ENCODE peak calls at places on chromosomes 4 and X, in four cellular contexts. Y, J, B and M are unnamed samples.

GRCh38 chr4:47830263-47831025 is 7.4 kb downstream of the CORIN start:
- DNase-seq in Y (no peak), J (no peak), B (no peak), M (no peak)

GRCh38 chr4:7270121-7270520 is 77.8 kb downstream of the SORCS2 start:
- DNase-seq in Y (no peak), J (no peak), B (no peak), M (no peak)

GRCh38 chrX:39767446-39767845 is 330.3 kb downstream of the BCOR start:
- DNase-seq in Y (no peak), J (no peak), B (no peak), M (no peak)

GRCh38 chr4:125319311-125319710 is 4.6 kb downstream of the FAT4 start:
- DNase-seq in Y (no peak), J (no peak), B (no peak), M (no peak)

GRCh38 chrX:45035071-45035470 is 162.1 kb downstream of the KDM6A start:
- DNase-seq in Y (no peak), J (no peak), B (no peak), M (no peak)

GRCh38 chr4:133124746-133125145 is 24.3 kb upstream of the PCDH10 start:
- DNase-seq in Y (no peak), J (no peak), B (no peak), M (no peak)

GRCh38 chr4:78720994-78721677 is 55.0 kb upstream of the BMP2K start:
- DNase-seq in Y (no peak), J (no peak), B (no peak), M (no peak)

GRCh38 chr4:142347241-142347640 is 498.9 kb downstream of the INPP4B start:
- DNase-seq in Y (peak), J (no peak), B (no peak), M (no peak)

GRCh38 chrX:135707880-135708279 is 5.6 kb upstream of the CT45A1 start:
- DNase-seq in Y (peak), J (peak), B (no peak), M (no peak)

GRCh38 chr4:23582671-23583070 is 307.2 kb downstream of the PPARGC1A start:
- DNase-seq in Y (no peak), J (no peak), B (no peak), M (no peak)

GRCh38 chr4:48044298-48044697 is 27.7 kb downstream of the NIPAL1 start:
- DNase-seq in Y (no peak), J (no peak), B (no peak), M (no peak)

GRCh38 chr4:109009909-109010308 is 247.1 kb upstream of the ETNPPL start:
- DNase-seq in Y (no peak), J (no peak), B (peak), M (no peak)

GRCh38 chr4:81030617-81031388 is at the start of gene BMP3:
- DNase-seq in Y (peak), J (no peak), B (no peak), M (no peak)

GRCh38 chrX:38260231-38260630 is 39.6 kb upstream of the SRPX start:
- DNase-seq in Y (peak), J (peak), B (no peak), M (no peak)

GRCh38 chr4:184322328-184323025 is 104.8 kb upstream of the ENPP6 start:
- DNase-seq in Y (no peak), J (no peak), B (no peak), M (no peak)

GRCh38 chr4:2432991-2433530 is 14.3 kb downstream of the CFAP99 start:
- DNase-seq in Y (no peak), J (no peak), B (no peak), M (no peak)

GRCh38 chr4:146359771-146360170 is 145.4 kb downstream of the REELD1 start:
- DNase-seq in Y (no peak), J (no peak), B (no peak), M (no peak)

GRCh38 chr4:42628740-42629139 is 28.2 kb downstream of the ATP8A1 start:
- DNase-seq in Y (no peak), J (no peak), B (no peak), M (no peak)

GRCh38 chrX:20263474-20263873 is 3.2 kb downstream of the RPS6KA3 start:
- DNase-seq in Y (no peak), J (no peak), B (no peak), M (no peak)

GRCh38 chr4:156347412-156348075 is 393.9 kb upstream of the CTSO start:
- DNase-seq in Y (no peak), J (no peak), B (no peak), M (no peak)

GRCh38 chr4:180587379-180587778 is 1655.8 kb upstream of the TENM3 start:
- DNase-seq in Y (no peak), J (no peak), B (no peak), M (no peak)

GRCh38 chr4:154719087-154719486 is 24.7 kb upstream of the LRAT start:
- DNase-seq in Y (no peak), J (no peak), B (no peak), M (no peak)

GRCh38 chrX:101686574-101686973 is 26.9 kb upstream of the ARMCX2 start:
- DNase-seq in Y (no peak), J (no peak), B (no peak), M (no peak)

GRCh38 chrX:72258174-72258573 is 18.9 kb downstream of the RPS4X start:
- DNase-seq in Y (no peak), J (peak), B (no peak), M (no peak)

GRCh38 chr4:153432971-153433752 is 33.0 kb upstream of the TMEM131L start:
- DNase-seq in Y (peak), J (peak), B (no peak), M (no peak)

GRCh38 chr4:128854433-128854832 is 44.9 kb downstream of the JADE1 start:
- DNase-seq in Y (no peak), J (no peak), B (peak), M (no peak)

DNA sequence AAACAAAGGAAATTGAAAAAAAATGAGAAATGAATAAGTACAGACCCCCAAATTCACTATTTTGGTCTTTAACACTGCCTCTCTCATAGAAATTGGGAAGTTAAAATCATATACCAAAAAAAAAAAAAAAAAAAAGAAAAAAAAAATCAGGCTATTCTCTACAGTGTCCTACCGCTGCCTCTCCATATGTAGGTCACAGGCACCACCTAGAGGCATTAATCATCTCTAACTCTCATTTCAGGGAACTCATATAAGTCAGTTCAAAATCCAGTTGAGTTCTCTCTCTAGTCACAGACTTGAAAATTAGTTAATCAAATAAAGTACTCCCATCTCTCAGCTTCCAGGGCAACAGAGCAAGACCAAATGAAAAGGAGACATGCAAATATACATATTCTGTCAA is 47.9 kb downstream of the COX18 start:
- DNase-seq in Y (peak), J (peak), B (no peak), M (no peak)
- TF ChIP-seq CTCF in Y (peak), J (peak), B (no peak), M (no peak)

GRCh38 chrX:139429913-139430312 is 100.6 kb upstream of the F9 start:
- DNase-seq in Y (peak), J (no peak), B (no peak), M (no peak)
- TF ChIP-seq CTCF in Y (no peak), J (no peak), B (no peak), M (no peak)

DNA sequence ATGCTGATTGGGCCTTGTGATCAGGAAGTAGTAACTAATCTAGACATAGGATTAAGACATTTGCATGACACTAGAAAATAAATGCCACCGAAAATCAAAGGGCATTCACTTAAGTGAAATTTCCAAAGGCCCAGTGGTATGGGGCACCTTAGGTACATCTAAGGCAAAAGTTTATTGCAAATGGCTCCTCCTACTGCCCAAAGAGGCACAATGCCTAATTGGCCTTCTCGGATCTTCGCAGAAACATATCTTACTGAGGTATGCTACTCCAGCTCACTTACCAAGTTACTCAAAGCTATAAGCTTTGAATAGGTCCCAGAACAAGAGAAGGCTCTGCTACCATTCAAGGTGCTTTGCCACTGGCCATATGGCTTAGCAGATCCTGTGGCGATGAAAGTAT is 174.8 kb upstream of the CXCL13 start:
- DNase-seq in Y (no peak), J (no peak), B (no peak), M (no peak)
- TF ChIP-seq CTCF in Y (no peak), J (no peak), B (no peak), M (no peak)

GRCh38 chr4:55546633-55547460 is at the start of gene CLOCK:
- DNase-seq in Y (peak), J (peak), B (no peak), M (peak)
- TF ChIP-seq CTCF in Y (peak), J (no peak), B (peak), M (peak)

DNA sequence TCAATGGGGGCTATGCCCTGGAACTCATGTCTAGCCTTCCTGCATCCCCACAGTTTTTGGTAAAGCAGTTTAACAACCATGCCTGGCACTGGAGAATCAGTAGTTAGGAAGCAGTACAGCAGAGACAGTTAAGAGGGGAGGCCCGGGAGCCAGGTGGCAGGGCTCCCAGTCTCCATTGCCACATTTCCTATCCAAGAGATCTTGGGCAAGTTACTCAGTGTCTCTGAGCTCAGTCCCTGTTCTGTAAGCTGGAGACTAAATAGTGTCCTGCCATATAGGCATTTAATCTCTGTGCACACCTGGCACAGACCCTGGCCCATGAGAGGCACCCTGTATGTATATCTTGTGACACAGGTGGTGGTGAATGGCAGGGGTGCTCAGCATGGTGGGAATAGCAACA is 156.1 kb upstream of the EOLA2 start:
- DNase-seq in Y (no peak), J (no peak), B (no peak), M (no peak)
- TF ChIP-seq CTCF in Y (no peak), J (no peak), B (no peak), M (no peak)

DNA sequence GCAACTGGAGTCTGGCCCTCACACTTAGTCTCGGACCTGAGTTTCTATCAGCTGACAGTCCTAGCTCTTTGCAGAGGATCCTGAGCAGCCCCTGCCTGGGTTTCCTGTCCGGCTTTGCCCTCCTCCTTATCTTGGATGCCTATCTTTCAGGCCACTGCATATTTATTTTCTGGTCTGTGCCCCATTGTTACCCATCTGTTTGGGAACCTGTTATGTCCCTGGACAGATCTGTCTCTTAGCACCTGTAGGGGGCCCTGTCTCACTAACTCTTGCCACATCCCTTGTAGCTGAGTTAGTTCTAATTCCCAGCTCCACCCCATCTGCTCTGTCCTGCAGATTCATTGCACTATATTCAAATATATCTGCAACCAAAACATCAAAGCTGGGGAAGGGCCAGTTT is 514.9 kb upstream of the LCORL start:
- DNase-seq in Y (no peak), J (no peak), B (no peak), M (no peak)
- TF ChIP-seq CTCF in Y (no peak), J (no peak), B (no peak), M (no peak)

DNA sequence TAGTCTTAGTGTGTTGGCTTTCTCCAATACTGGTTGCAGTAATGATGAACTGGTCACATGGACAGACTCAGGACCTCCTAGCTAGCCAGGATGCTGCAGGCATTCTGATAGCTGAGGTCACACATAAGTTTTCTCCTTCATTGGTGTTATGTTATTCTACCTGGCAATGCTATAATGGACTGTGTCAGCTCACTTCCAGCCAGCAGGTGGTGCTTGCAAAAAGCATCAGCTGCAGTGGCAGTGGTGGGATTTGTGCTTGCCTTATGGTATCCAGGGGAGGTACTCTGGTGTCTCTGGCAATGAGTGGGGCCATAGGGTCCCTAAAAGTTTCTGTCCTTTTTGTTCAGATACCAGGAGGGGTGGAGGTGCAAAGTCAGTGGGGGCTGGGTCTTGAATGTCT is 33.6 kb downstream of the ZNF330 start:
- DNase-seq in Y (no peak), J (no peak), B (no peak), M (no peak)
- TF ChIP-seq CTCF in Y (no peak), J (no peak), B (no peak), M (no peak)